ENCODE peak calls at places on chromosome 19, in seven cellular contexts. One of them, this sample, is unnamed.

GRCh38 chr19:6587093-6587820 is 3.7 kb downstream of the CD70 start:
- DNase-seq in transverse colon: no peak
- DNase-seq in uterus: no peak
- DNase-seq in esophagus muscularis mucosa: no peak
- DNase-seq in Peyer's patch: peak; percentile 61
- DNase-seq in stomach: no peak
- DNase-seq in body of pancreas: no peak
- DNase-seq in this sample: no peak

GRCh38 chr19:16470911-16471811 is 609 bp downstream of the EPS15L1 start:
- DNase-seq in esophagus muscularis mucosa: no peak
- DNase-seq in transverse colon: peak; percentile 26
- DNase-seq in uterus: no peak
- DNase-seq in stomach: no peak
- DNase-seq in body of pancreas: peak; percentile 48
- DNase-seq in Peyer's patch: no peak
- DNase-seq in this sample: no peak

GRCh38 chr19:50003810-50004419 is 21.3 kb downstream of the VRK3 start:
- DNase-seq in Peyer's patch: no peak
- DNase-seq in uterus: peak; percentile 77
- DNase-seq in stomach: peak; percentile 34
- DNase-seq in transverse colon: peak; percentile 15
- DNase-seq in esophagus muscularis mucosa: no peak
- DNase-seq in body of pancreas: peak; percentile 50
- DNase-seq in this sample: no peak

GRCh38 chr19:8629996-8630683 is at the start of gene NFILZ:
- DNase-seq in Peyer's patch: no peak
- DNase-seq in body of pancreas: no peak
- DNase-seq in esophagus muscularis mucosa: no peak
- DNase-seq in stomach: no peak
- DNase-seq in uterus: no peak
- DNase-seq in transverse colon: no peak
- DNase-seq in this sample: no peak

GRCh38 chr19:4816388-4817165 is 14.9 kb downstream of the TICAM1 start:
- DNase-seq in stomach: no peak
- DNase-seq in transverse colon: no peak
- DNase-seq in body of pancreas: no peak
- DNase-seq in esophagus muscularis mucosa: no peak
- DNase-seq in Peyer's patch: no peak
- DNase-seq in uterus: no peak
- DNase-seq in this sample: no peak

GRCh38 chr19:15502264-15502663 is 6.1 kb upstream of the CYP4F22 start:
- DNase-seq in esophagus muscularis mucosa: no peak
- DNase-seq in body of pancreas: no peak
- DNase-seq in Peyer's patch: no peak
- DNase-seq in uterus: no peak
- DNase-seq in stomach: no peak
- DNase-seq in transverse colon: no peak
- DNase-seq in this sample: no peak

GRCh38 chr19:17236414-17236716 is 9.4 kb downstream of the NR2F6 start:
- DNase-seq in uterus: no peak
- DNase-seq in Peyer's patch: no peak
- DNase-seq in esophagus muscularis mucosa: no peak
- DNase-seq in body of pancreas: no peak
- DNase-seq in transverse colon: peak; percentile 55
- DNase-seq in stomach: no peak
- DNase-seq in this sample: no peak

GRCh38 chr19:8161135-8161646 is 11.8 kb upstream of the FBN3 start:
- DNase-seq in uterus: no peak
- DNase-seq in stomach: peak; percentile 30
- DNase-seq in esophagus muscularis mucosa: no peak
- DNase-seq in transverse colon: no peak
- DNase-seq in Peyer's patch: no peak
- DNase-seq in body of pancreas: peak; percentile 80
- DNase-seq in this sample: no peak

GRCh38 chr19:51086153-51086850 is 3.6 kb upstream of the KLK14 start:
- DNase-seq in uterus: no peak
- DNase-seq in stomach: no peak
- DNase-seq in transverse colon: no peak
- DNase-seq in esophagus muscularis mucosa: no peak
- DNase-seq in Peyer's patch: no peak
- DNase-seq in body of pancreas: peak; percentile 95
- DNase-seq in this sample: no peak

GRCh38 chr19:16899566-16900075 is 10.8 kb downstream of the F2RL3 start:
- DNase-seq in body of pancreas: peak; percentile 29
- DNase-seq in esophagus muscularis mucosa: no peak
- DNase-seq in uterus: no peak
- DNase-seq in transverse colon: peak; percentile 58
- DNase-seq in Peyer's patch: peak; percentile 75
- DNase-seq in stomach: peak; percentile 46
- DNase-seq in this sample: peak; percentile 84

GRCh38 chr19:18470153-18470552 is 32.2 kb upstream of the ISYNA1 start:
- DNase-seq in body of pancreas: no peak
- DNase-seq in Peyer's patch: no peak
- DNase-seq in uterus: no peak
- DNase-seq in esophagus muscularis mucosa: no peak
- DNase-seq in stomach: no peak
- DNase-seq in transverse colon: no peak
- DNase-seq in this sample: peak; percentile 74

GRCh38 chr19:13086341-13086740 is 16.3 kb downstream of the LYL1 start:
- DNase-seq in stomach: no peak
- DNase-seq in uterus: no peak
- DNase-seq in esophagus muscularis mucosa: no peak
- DNase-seq in transverse colon: no peak
- DNase-seq in Peyer's patch: no peak
- DNase-seq in body of pancreas: no peak
- DNase-seq in this sample: no peak

GRCh38 chr19:2552859-2553258 is 76.9 kb downstream of the GADD45B start:
- DNase-seq in transverse colon: peak; percentile 35
- DNase-seq in uterus: no peak
- DNase-seq in esophagus muscularis mucosa: no peak
- DNase-seq in body of pancreas: peak; percentile 49
- DNase-seq in stomach: no peak
- DNase-seq in Peyer's patch: peak; percentile 78
- DNase-seq in this sample: peak; percentile 41

GRCh38 chr19:15612342-15612741 is 2.7 kb upstream of the CYP4F8 start:
- DNase-seq in body of pancreas: no peak
- DNase-seq in Peyer's patch: no peak
- DNase-seq in uterus: no peak
- DNase-seq in esophagus muscularis mucosa: no peak
- DNase-seq in transverse colon: no peak
- DNase-seq in stomach: no peak
- DNase-seq in this sample: no peak

GRCh38 chr19:18416778-18417249 is 2.4 kb upstream of the SSBP4 start:
- DNase-seq in esophagus muscularis mucosa: peak; percentile 96
- DNase-seq in body of pancreas: peak; percentile 87
- DNase-seq in uterus: peak; percentile 93
- DNase-seq in stomach: peak; percentile 74
- DNase-seq in transverse colon: peak; percentile 81
- DNase-seq in Peyer's patch: peak; percentile 86
- DNase-seq in this sample: peak; percentile 92

GRCh38 chr19:28437390-28438346 is 775.3 kb downstream of the UQCRFS1 start:
- DNase-seq in body of pancreas: no peak
- DNase-seq in uterus: no peak
- DNase-seq in esophagus muscularis mucosa: no peak
- DNase-seq in Peyer's patch: no peak
- DNase-seq in transverse colon: no peak
- DNase-seq in stomach: no peak
- DNase-seq in this sample: no peak

GRCh38 chr19:38805180-38805579 is 7.6 kb downstream of the LGALS4 start:
- DNase-seq in transverse colon: no peak
- DNase-seq in esophagus muscularis mucosa: no peak
- DNase-seq in uterus: no peak
- DNase-seq in body of pancreas: no peak
- DNase-seq in Peyer's patch: no peak
- DNase-seq in stomach: no peak
- DNase-seq in this sample: peak; percentile 15

GRCh38 chr19:7500811-7501450 is 12.1 kb upstream of the PEX11G start:
- DNase-seq in uterus: no peak
- DNase-seq in esophagus muscularis mucosa: no peak
- DNase-seq in body of pancreas: peak; percentile 75
- DNase-seq in transverse colon: peak; percentile 74
- DNase-seq in Peyer's patch: peak; percentile 78
- DNase-seq in stomach: peak; percentile 72
- DNase-seq in this sample: peak; percentile 87

GRCh38 chr19:10380311-10381102 is at the start of gene TYK2:
- DNase-seq in esophagus muscularis mucosa: peak; percentile 100
- DNase-seq in stomach: peak; percentile 97
- DNase-seq in body of pancreas: peak; percentile 99
- DNase-seq in uterus: peak; percentile 98
- DNase-seq in transverse colon: peak; percentile 98
- DNase-seq in Peyer's patch: peak; percentile 99
- DNase-seq in this sample: peak; percentile 98
- TF ChIP-seq POLR2A in esophagus muscularis mucosa: no peak
- TF ChIP-seq POLR2A in stomach: no peak
- TF ChIP-seq POLR2A in body of pancreas: peak; percentile 39
- TF ChIP-seq POLR2A in uterus: no peak
- TF ChIP-seq POLR2A in transverse colon: peak; percentile 81
- TF ChIP-seq POLR2A in Peyer's patch: peak; percentile 63
- TF ChIP-seq POLR2A in this sample: peak; percentile 48

DNA sequence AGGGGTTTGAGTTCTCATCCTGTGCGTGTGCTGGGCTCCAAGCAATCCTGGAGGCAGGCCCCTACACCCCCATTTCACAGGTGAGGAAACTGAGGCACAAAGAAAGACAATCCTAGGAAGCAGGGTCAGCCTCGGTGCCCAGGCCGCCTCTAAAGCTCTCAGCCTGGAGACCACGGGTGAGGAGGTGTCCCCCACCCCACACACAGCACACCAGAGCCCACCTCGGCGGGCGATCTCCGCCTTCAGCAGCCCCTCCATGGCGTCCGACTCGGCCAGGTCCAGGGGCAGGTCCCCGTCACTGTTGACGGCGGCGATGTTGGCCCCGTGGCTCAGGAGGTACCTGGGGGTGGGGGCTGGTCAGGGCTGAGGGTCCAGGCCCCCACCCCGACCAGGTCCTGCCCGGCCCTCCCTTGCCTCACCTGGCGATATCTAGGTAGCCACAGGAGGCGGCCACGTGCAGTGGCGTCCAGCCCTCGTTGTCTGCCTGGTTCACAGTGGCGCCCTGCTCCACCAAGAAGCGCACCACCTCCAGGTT is 5.1 kb downstream of the PPP1R12C start:
- DNase-seq in esophagus muscularis mucosa: no peak
- DNase-seq in Peyer's patch: no peak
- DNase-seq in body of pancreas: no peak
- DNase-seq in stomach: no peak
- DNase-seq in uterus: no peak
- DNase-seq in transverse colon: no peak
- DNase-seq in this sample: no peak
- H3K4me3 ChIP-seq in esophagus muscularis mucosa: peak overlapping the region; percentile 90
- H3K4me3 ChIP-seq in Peyer's patch: no peak overlapping the region
- H3K4me3 ChIP-seq in body of pancreas: no peak overlapping the region
- H3K4me3 ChIP-seq in stomach: no peak overlapping the region
- H3K4me3 ChIP-seq in uterus: no peak overlapping the region
- H3K4me3 ChIP-seq in transverse colon: no peak overlapping the region
- H3K4me3 ChIP-seq in this sample: no peak overlapping the region

GRCh38 chr19:317710-318508 is 26.7 kb downstream of the MIER2 start:
- DNase-seq in body of pancreas: no peak
- DNase-seq in transverse colon: no peak
- DNase-seq in esophagus muscularis mucosa: no peak
- DNase-seq in stomach: peak; percentile 23
- DNase-seq in uterus: no peak
- DNase-seq in Peyer's patch: no peak
- DNase-seq in this sample: no peak
- H3K4me1 ChIP-seq in body of pancreas: no peaks in the 10 kb centered on the region
- H3K4me1 ChIP-seq in transverse colon: no peaks in the 10 kb centered on the region
- H3K4me1 ChIP-seq in esophagus muscularis mucosa: peaks cover 7% of the 10 kb centered on the region
- H3K4me1 ChIP-seq in stomach: no peaks in the 10 kb centered on the region
- H3K4me1 ChIP-seq in uterus: no peaks in the 10 kb centered on the region
- H3K4me1 ChIP-seq in Peyer's patch: no peaks in the 10 kb centered on the region
- H3K4me1 ChIP-seq in this sample: peaks cover 3% of the 10 kb centered on the region

GRCh38 chr19:41532526-41532925 is 43.4 kb upstream of the CEACAM21 start:
- DNase-seq in uterus: no peak
- DNase-seq in esophagus muscularis mucosa: no peak
- DNase-seq in transverse colon: no peak
- DNase-seq in body of pancreas: no peak
- DNase-seq in Peyer's patch: no peak
- DNase-seq in stomach: no peak
- DNase-seq in this sample: no peak

GRCh38 chr19:41533691-41534090 is 42.3 kb upstream of the CEACAM21 start:
- DNase-seq in uterus: no peak
- DNase-seq in Peyer's patch: no peak
- DNase-seq in transverse colon: no peak
- DNase-seq in stomach: no peak
- DNase-seq in esophagus muscularis mucosa: peak; percentile 31
- DNase-seq in body of pancreas: no peak
- DNase-seq in this sample: no peak

GRCh38 chr19:41537789-41538188 is 38.2 kb upstream of the CEACAM21 start:
- DNase-seq in body of pancreas: no peak
- DNase-seq in Peyer's patch: peak; percentile 70
- DNase-seq in transverse colon: no peak
- DNase-seq in stomach: no peak
- DNase-seq in uterus: no peak
- DNase-seq in esophagus muscularis mucosa: no peak
- DNase-seq in this sample: no peak

GRCh38 chr19:41531438-41532311 is 44.3 kb upstream of the CEACAM21 start:
- DNase-seq in transverse colon: peak; percentile 74
- DNase-seq in body of pancreas: peak; percentile 82
- DNase-seq in Peyer's patch: peak; percentile 91
- DNase-seq in esophagus muscularis mucosa: peak; percentile 93
- DNase-seq in uterus: peak; percentile 79
- DNase-seq in stomach: peak; percentile 64
- DNase-seq in this sample: peak; percentile 91

GRCh38 chr19:41535029-41535622 is 40.8 kb upstream of the CEACAM21 start:
- DNase-seq in Peyer's patch: no peak
- DNase-seq in stomach: no peak
- DNase-seq in esophagus muscularis mucosa: peak; percentile 10
- DNase-seq in uterus: no peak
- DNase-seq in transverse colon: no peak
- DNase-seq in body of pancreas: no peak
- DNase-seq in this sample: no peak
- TF ChIP-seq POLR2A in Peyer's patch: no peak
- TF ChIP-seq POLR2A in stomach: no peak
- TF ChIP-seq POLR2A in esophagus muscularis mucosa: no peak
- TF ChIP-seq POLR2A in uterus: no peak
- TF ChIP-seq POLR2A in transverse colon: no peak
- TF ChIP-seq POLR2A in body of pancreas: no peak
- TF ChIP-seq POLR2A in this sample: no peak